ENCODE peak calls at places on chromosomes 11 and 22, in five cellular contexts. C, N, J, Z and T are unnamed samples.

GRCh38 chr11:108562746-108563581 is 30.6 kb downstream of the EXPH5 start:
- DNase-seq in N (no peak), C (no peak), J (no peak), Z (no peak), T (no peak)

GRCh38 chr22:39188809-39189208 is 36.3 kb upstream of the CBX7 start:
- DNase-seq in J (no peak), Z (no peak), C (no peak), N (no peak), T (no peak)

GRCh38 chr11:79045811-79046304 is 395.0 kb downstream of the TENM4 start:
- DNase-seq in J (no peak), N (no peak), C (no peak), Z (no peak), T (no peak)

GRCh38 chr11:12088047-12088481 is 22.3 kb upstream of the MICAL2 start:
- DNase-seq in C (no peak), Z (no peak), N (no peak), J (peak), T (no peak)

GRCh38 chr22:38570841-38571364 is 920 bp upstream of the DMC1 start:
- DNase-seq in N (peak), J (peak), C (no peak), Z (peak), T (no peak)

GRCh38 chr11:67465190-67465522 is 3.9 kb downstream of the TMEM134 start:
- DNase-seq in J (no peak), Z (no peak), N (no peak), C (no peak), T (no peak)

GRCh38 chr11:44574620-44575287 is 9.3 kb downstream of the CD82 start:
- DNase-seq in J (peak), Z (no peak), N (no peak), C (no peak), T (no peak)

GRCh38 chr22:49601614-49602321 is 225.9 kb downstream of the BRD1 start:
- DNase-seq in J (no peak), C (no peak), Z (no peak), N (no peak), T (no peak)

GRCh38 chr11:64998141-64998540 is 1.4 kb upstream of the BATF2 start:
- DNase-seq in Z (no peak), J (no peak), N (no peak), C (no peak), T (no peak)

GRCh38 chr11:12693485-12694181 is 19.4 kb downstream of the TEAD1 start:
- DNase-seq in Z (no peak), C (no peak), N (no peak), J (peak), T (no peak)

GRCh38 chr22:47205081-47205491 is 442.6 kb downstream of the TBC1D22A start:
- DNase-seq in J (no peak), Z (no peak), C (no peak), N (peak), T (no peak)

GRCh38 chr11:100684101-100685065 is 2.7 kb upstream of the ARHGAP42 start:
- DNase-seq in C (no peak), J (no peak), N (no peak), Z (no peak), T (no peak)

GRCh38 chr22:37496651-37497599 is 10.7 kb upstream of the MFNG start:
- DNase-seq in C (no peak), Z (no peak), J (peak), N (no peak), T (no peak)

GRCh38 chr11:130554241-130555055 is 106.0 kb downstream of the ADAMTS15 start:
- DNase-seq in Z (no peak), C (no peak), N (no peak), J (peak), T (no peak)